ENCODE peak calls at places on chromosomes 16 and 17, in eight cellular contexts. P is ovary; F is fibroblast of lung; X is stomach; G is heart left ventricle; S is lower lobe of right lung; W is mammary epithelial cell; J is CD8-positive, alpha-beta memory T cell. A is an unnamed sample.

GRCh38 chr16:53817117-53817516 is 113.2 kb downstream of the FTO start:
- DNase-seq in P (no peak), F (peak; percentile 98), X (no peak), G (peak; percentile 40), S (no peak), W (peak; percentile 87), J (no peak), A (no peak)

GRCh38 chr17:57044976-57045867 is 39.8 kb upstream of the AKAP1 start:
- DNase-seq in P (no peak), F (no peak), X (no peak), G (no peak), S (no peak), W (no peak), J (no peak), A (no peak)

GRCh38 chr17:42422958-42423712 is at the start of gene CAVIN1:
- DNase-seq in P (peak; percentile 100), F (peak; percentile 98), X (peak; percentile 92), G (peak; percentile 100), S (peak; percentile 95), W (peak; percentile 98), J (no peak), A (no peak)

GRCh38 chr17:42118545-42118944 is 2.6 kb downstream of the KAT2A start:
- DNase-seq in P (no peak), F (no peak), X (peak; percentile 50), G (no peak), S (no peak), W (peak; percentile 21), J (no peak), A (peak; percentile 30)

GRCh38 chr16:65202461-65202860 is 80.6 kb upstream of the CDH11 start:
- DNase-seq in P (no peak), F (peak; percentile 80), X (no peak), G (no peak), S (no peak), W (no peak), J (no peak), A (no peak)

GRCh38 chr16:73771196-73771595 is 525.4 kb upstream of the PSMD7 start:
- DNase-seq in P (no peak), F (peak; percentile 41), X (no peak), G (no peak), S (no peak), W (peak; percentile 1), J (no peak), A (no peak)

GRCh38 chr17:76670020-76670707 is 26.6 kb upstream of the ST6GALNAC1 start:
- DNase-seq in P (no peak), F (no peak), X (peak; percentile 64), G (no peak), S (no peak), W (no peak), J (no peak), A (peak; percentile 58)

GRCh38 chr16:578870-579405 is 9.2 kb downstream of the PIGQ start:
- DNase-seq in P (peak; percentile 66), F (peak; percentile 71), X (peak; percentile 85), G (peak; percentile 66), S (peak; percentile 88), W (no peak), J (peak; percentile 50), A (peak; percentile 71)

GRCh38 chr16:48444574-48444973 is 59.4 kb upstream of the SIAH1 start:
- DNase-seq in P (no peak), F (peak; percentile 92), X (no peak), G (peak; percentile 37), S (no peak), W (peak; percentile 84), J (no peak), A (no peak)

GRCh38 chr16:31087481-31087880 is 1.3 kb downstream of the PRSS53 start:
- DNase-seq in P (no peak), F (no peak), X (no peak), G (peak; percentile 19), S (no peak), W (no peak), J (no peak), A (no peak)

GRCh38 chr17:37779554-37779953 is 34.7 kb upstream of the HNF1B start:
- DNase-seq in P (no peak), F (peak; percentile 84), X (no peak), G (no peak), S (no peak), W (no peak), J (no peak), A (no peak)

DNA sequence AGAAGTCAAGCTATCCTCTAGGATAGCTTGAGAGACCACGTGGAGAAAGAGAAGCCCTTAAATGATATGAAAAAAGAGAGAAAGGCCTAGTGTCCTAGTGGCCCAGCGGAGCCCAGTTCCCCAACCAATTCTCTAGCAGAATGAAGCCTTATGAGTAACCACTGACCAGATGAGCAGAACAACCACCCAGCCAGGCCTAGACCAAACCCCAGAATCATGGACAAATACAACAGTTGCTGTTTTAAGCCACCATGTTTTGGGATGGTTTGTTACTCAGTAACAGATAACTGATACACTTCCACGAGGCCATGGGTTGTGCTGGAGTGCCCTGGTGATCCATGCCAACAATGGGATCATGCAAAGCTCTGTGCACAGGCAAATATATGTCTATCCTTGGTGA is 377.1 kb downstream of the SOX9 start:
- DNase-seq in P (no peak), F (no peak), X (no peak), G (no peak), S (no peak), W (no peak), J (no peak), A (no peak)
- H3K27ac ChIP-seq in P (no peak overlapping the region), F (no peak overlapping the region), X (no peak overlapping the region), G (no peak overlapping the region), S (no peak overlapping the region), W (no peak overlapping the region), J (no peak overlapping the region), A (no peak overlapping the region)

DNA sequence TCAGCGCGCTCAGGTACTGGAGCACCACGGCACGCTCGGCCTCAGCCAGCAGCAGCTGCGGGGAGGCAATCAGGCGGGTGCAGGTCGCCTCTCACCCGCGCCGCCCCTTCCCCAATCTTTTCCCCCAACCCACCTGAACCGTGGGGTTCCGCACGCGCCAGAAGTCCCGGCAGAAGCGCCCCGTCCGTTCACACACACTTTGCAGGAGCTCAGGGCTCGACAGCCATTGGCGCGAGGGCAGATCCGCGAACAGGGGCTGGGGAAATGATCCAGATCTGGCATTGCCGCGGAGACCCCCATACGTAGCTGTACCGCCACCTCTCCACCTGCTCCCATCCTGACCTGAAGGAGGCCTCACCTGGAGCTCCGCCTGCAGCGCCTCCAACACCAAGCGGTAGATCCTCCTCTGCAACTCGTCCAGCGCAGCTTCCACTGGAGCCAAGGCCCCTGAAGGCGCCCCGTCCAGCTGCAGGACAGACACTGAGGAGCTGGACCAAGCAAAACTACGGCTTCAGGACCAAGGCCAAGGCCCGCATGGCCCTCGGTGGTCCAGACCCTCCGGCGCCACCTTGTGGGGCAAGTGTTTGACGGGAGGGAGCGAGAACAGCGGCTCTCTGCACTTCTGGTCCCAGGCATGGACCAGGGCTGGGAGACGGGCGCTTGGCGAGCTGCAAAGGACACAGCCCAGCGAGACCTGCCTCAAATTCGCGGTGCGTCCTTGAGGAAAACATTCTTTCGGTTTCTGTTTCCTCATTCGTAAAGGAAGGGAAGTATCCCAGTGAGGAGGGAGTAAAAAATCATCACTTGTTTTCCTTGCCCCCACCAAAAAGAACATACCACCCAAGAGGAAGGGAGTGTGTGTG is 1.5 kb upstream of the MATCAP1 start:
- DNase-seq in P (peak; percentile 98), F (peak; percentile 83), X (peak; percentile 95), G (peak; percentile 93), S (peak; percentile 94), W (peak; percentile 81), J (peak; percentile 77), A (peak; percentile 68)
- H3K4me3 ChIP-seq in P (peak overlapping the region; percentile 83), F (peak overlapping the region; percentile 63), X (peak overlapping the region; percentile 54), G (peak overlapping the region; percentile 88), S (peak overlapping the region; percentile 73), W (peak overlapping the region; percentile 69), J (no peak overlapping the region), A (peak overlapping the region; percentile 79)

DNA sequence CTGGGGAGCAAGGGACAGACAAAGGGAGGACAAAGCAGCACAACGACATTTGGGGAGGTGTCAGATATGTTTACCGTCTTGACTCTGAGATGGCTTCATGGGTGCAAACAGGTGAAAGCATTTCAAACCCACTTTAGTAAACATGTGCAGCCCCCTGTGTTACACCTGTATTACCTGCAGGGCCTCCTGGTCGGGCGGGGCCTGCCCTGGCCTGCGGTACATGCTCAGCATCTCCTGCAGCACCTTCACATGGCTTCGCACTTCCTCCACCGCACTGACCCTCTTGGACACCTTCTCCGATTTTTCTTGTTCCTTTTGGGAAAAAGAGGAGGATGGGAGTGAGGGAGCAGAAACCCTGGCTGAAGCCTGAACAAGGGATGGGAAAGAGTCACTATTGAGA is 24.5 kb downstream of the GGA2 start:
- DNase-seq in P (no peak), F (no peak), X (no peak), G (no peak), S (peak; percentile 25), W (no peak), J (no peak), A (no peak)
- H3K36me3 ChIP-seq in P (no peaks in the 10 kb centered on the region), F (peaks cover 27% of the 10 kb centered on the region), X (peaks cover 85% of the 10 kb centered on the region), G (peaks cover 90% of the 10 kb centered on the region), S (peaks cover 100% of the 10 kb centered on the region), W (peaks cover 13% of the 10 kb centered on the region), J (peaks cover 54% of the 10 kb centered on the region), A (peaks cover 39% of the 10 kb centered on the region)

GRCh38 chr17:1898872-1899271 is 69.1 kb downstream of the RPA1 start:
- DNase-seq in P (no peak), F (no peak), X (no peak), G (no peak), S (no peak), W (no peak), J (no peak), A (no peak)

GRCh38 chr17:1894753-1895339 is 65.0 kb downstream of the RPA1 start:
- DNase-seq in P (no peak), F (no peak), X (no peak), G (no peak), S (peak; percentile 66), W (no peak), J (no peak), A (no peak)

GRCh38 chr17:1898332-1898731 is 68.5 kb downstream of the RPA1 start:
- DNase-seq in P (no peak), F (no peak), X (no peak), G (no peak), S (no peak), W (no peak), J (no peak), A (no peak)

GRCh38 chr17:1899403-1900000 is 69.7 kb downstream of the RPA1 start:
- DNase-seq in P (no peak), F (no peak), X (no peak), G (no peak), S (no peak), W (no peak), J (no peak), A (no peak)

DNA sequence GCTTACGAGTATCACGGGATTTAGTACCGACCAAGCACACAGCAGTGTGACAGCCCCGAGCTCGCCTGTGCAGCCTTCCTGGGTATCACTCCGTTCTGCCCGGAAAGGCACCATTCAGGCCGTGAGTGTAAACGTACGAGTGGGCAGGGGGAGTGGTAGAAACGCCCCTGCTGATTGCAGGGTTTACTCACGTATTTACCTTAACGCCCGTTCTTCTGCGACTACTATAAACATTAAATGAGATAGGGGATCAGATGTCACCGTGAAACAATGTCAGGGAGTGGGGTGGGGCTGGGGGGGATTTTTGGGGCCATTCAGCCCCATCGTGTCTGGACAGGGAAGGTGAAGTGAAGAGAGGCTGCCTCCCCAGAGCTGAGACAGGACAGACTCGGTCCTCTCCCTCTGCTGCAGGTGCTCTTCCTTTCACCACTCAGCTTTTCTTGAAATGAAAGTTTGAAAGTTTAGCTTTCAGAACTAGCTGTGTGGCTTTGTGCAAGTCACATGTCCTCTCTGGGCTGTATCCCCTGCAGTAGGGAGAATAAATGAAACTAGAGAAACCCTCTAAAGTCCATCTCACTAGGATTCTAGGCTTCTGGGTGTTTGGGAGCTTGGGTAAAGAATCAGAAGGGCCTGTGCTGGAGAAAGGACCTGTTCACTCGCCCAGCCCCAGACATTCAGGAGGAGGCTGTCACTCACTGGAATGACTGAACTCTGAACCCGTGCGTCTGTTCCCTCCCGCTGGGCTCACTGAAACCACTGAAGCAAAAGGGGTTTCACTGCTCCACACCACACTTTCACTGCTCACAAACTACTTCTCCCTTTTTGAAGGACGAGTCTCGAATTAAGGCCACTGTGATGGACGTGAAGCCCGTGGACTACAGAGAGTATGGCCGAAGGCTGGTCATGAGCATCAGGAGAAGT is 66.7 kb downstream of the RPA1 start:
- DNase-seq in P (no peak), F (no peak), X (no peak), G (no peak), S (no peak), W (no peak), J (no peak), A (no peak)
- H3K27ac ChIP-seq in P (no peak overlapping the region), F (no peak overlapping the region), X (no peak overlapping the region), G (no peak overlapping the region), S (no peak overlapping the region), W (no peak overlapping the region), J (no peak overlapping the region), A (no peak overlapping the region)